ENCODE peak calls at places on chromosomes 2 and 18, in four cellular contexts. H is AG04449, J is kidney, Y is fibroblast of the aortic adventitia. F is an unnamed sample.

GRCh38 chr18:61657066-61657732 is 235.6 kb downstream of the RNF152 start:
- DNase-seq in H (no peak), Y (no peak), J (no peak), F (no peak)

GRCh38 chr18:34942975-34943374 is 98.2 kb upstream of the MAPRE2 start:
- DNase-seq in H (no peak), J (no peak), Y (no peak), F (no peak)

GRCh38 chr2:218387369-218388194 is 5.5 kb downstream of the SLC11A1 start:
- DNase-seq in Y (peak; percentile 55), J (peak; percentile 92), H (no peak), F (no peak)

GRCh38 chr2:28286678-28287077 is 106.0 kb upstream of the FOSL2 start:
- DNase-seq in J (no peak), Y (no peak), H (no peak), F (no peak)

GRCh38 chr2:235757212-235757611 is 263.4 kb downstream of the AGAP1 start:
- DNase-seq in J (no peak), Y (no peak), H (no peak), F (no peak)

GRCh38 chr18:2978626-2979025 is 34.3 kb downstream of the LPIN2 start:
- DNase-seq in H (peak; percentile 71), J (no peak), Y (peak; percentile 72), F (no peak)

GRCh38 chr18:79416022-79416676 is 20.4 kb downstream of the NFATC1 start:
- DNase-seq in J (peak; percentile 54), H (no peak), Y (no peak), F (no peak)

GRCh38 chr2:234852035-234852434 is 99.8 kb upstream of the SH3BP4 start:
- DNase-seq in H (no peak), Y (no peak), J (no peak), F (no peak)

GRCh38 chr2:159195719-159196118 is 90.8 kb downstream of the WDSUB1 start:
- DNase-seq in H (no peak), Y (no peak), J (no peak), F (no peak)

GRCh38 chr2:165617720-165618119 is 148.2 kb downstream of the CSRNP3 start:
- DNase-seq in Y (no peak), H (no peak), J (no peak), F (no peak)

GRCh38 chr2:219418570-219419189 is 503 bp downstream of the DES start:
- DNase-seq in J (no peak), H (no peak), Y (no peak), F (no peak)

GRCh38 chr2:224754129-224754528 is 38.0 kb upstream of the CCDC195 start:
- DNase-seq in Y (peak; percentile 99), J (no peak), H (peak; percentile 58), F (no peak)

GRCh38 chr2:88481937-88482336 is 29.4 kb upstream of the FOXI3 start:
- DNase-seq in H (no peak), Y (no peak), J (no peak), F (no peak)

GRCh38 chr2:113812204-113812603 is 55.8 kb upstream of the SLC35F5 start:
- DNase-seq in J (no peak), H (no peak), Y (peak; percentile 26), F (no peak)

GRCh38 chr2:113966171-113966570 is 76.3 kb downstream of the ACTR3 start:
- DNase-seq in H (no peak), J (no peak), Y (no peak), F (no peak)

GRCh38 chr2:32755666-32756065 is 127.8 kb downstream of the TTC27 start:
- DNase-seq in J (no peak), Y (no peak), H (no peak), F (no peak)

GRCh38 chr18:12883684-12884520 is at the start of gene PTPN2:
- DNase-seq in H (peak; percentile 67), Y (peak; percentile 97), J (peak; percentile 98), F (peak; percentile 97)

GRCh38 chr18:32919799-32920198 is 147.0 kb upstream of the KLHL14 start:
- DNase-seq in H (no peak), J (no peak), Y (peak; percentile 16), F (peak; percentile 63)

GRCh38 chr2:239195318-239195871 is 205.4 kb downstream of the HDAC4 start:
- DNase-seq in Y (no peak), H (no peak), J (peak; percentile 24), F (no peak)

GRCh38 chr2:224956706-224957105 is 85.6 kb downstream of the DOCK10 start:
- DNase-seq in H (no peak), Y (no peak), J (no peak), F (no peak)

GRCh38 chr2:24925815-24926214 is 5.8 kb upstream of the ADCY3 start:
- DNase-seq in J (no peak), H (no peak), Y (no peak), F (no peak)

GRCh38 chr2:24924732-24925131 is 4.7 kb upstream of the ADCY3 start:
- DNase-seq in H (no peak), Y (no peak), J (no peak), F (no peak)

GRCh38 chr2:24926220-24926601 is 6.2 kb upstream of the ADCY3 start:
- DNase-seq in H (no peak), Y (no peak), J (no peak), F (no peak)

GRCh38 chr2:24928036-24928435 is 8.0 kb upstream of the ADCY3 start:
- DNase-seq in H (no peak), J (no peak), Y (no peak), F (no peak)

GRCh38 chr2:24926602-24927252 is 6.7 kb upstream of the ADCY3 start:
- DNase-seq in H (no peak), J (peak; percentile 91), Y (peak; percentile 57), F (peak; percentile 33)
- TF ChIP-seq CTCF in H (no peak), J (no peak), Y (no peak), F (no peak)

GRCh38 chr2:18213986-18214385 is 335.5 kb downstream of the KCNS3 start:
- DNase-seq in Y (no peak), H (no peak), J (no peak), F (no peak)

GRCh38 chr2:18218160-18218933 is 339.9 kb downstream of the KCNS3 start:
- DNase-seq in Y (no peak), J (no peak), H (no peak), F (no peak)

GRCh38 chr2:18214936-18215335 is 336.5 kb downstream of the KCNS3 start:
- DNase-seq in J (no peak), Y (peak; percentile 15), H (no peak), F (no peak)

GRCh38 chr2:18219676-18220075 is 340.8 kb downstream of the RDH14 start:
- DNase-seq in H (no peak), Y (no peak), J (no peak), F (no peak)
- TF ChIP-seq CTCF in H (peak; percentile 33), Y (peak; percentile 40), J (no peak), F (no peak)

GRCh38 chr2:120587326-120587996 is 148.2 kb upstream of the GLI2 start:
- DNase-seq in Y (no peak), J (peak; percentile 75), H (no peak), F (no peak)
- TF ChIP-seq CTCF in Y (no peak), J (no peak), H (no peak), F (no peak)

GRCh38 chr18:10032331-10032979 is 118.6 kb downstream of the VAPA start:
- DNase-seq in J (peak; percentile 82), Y (no peak), H (no peak), F (no peak)
- TF ChIP-seq CTCF in J (peak; percentile 21), Y (no peak), H (peak; percentile 13), F (no peak)

DNA sequence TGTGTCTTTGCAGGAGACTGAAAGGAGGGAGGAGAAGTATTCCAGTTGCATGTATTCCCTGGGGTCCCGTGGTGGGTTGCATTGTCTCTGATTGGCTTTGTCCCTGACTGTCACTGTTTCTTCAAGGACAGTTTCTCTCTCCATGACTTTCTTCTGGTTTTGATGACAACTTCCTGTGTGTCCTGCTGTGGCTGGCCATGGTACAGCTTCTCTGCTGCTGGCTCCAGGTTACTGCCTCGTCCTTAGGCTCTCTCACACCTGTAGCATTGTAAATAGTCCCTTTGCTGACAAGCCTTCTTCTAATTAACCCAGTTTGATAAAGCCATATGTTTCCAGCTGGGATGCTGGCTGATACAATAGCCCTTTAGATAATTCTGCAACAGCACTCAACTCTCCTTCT is 129.0 kb downstream of the LPIN1 start:
- DNase-seq in J (no peak), H (no peak), Y (no peak), F (no peak)
- TF ChIP-seq CTCF in J (peak; percentile 3), H (no peak), Y (no peak), F (no peak)

DNA sequence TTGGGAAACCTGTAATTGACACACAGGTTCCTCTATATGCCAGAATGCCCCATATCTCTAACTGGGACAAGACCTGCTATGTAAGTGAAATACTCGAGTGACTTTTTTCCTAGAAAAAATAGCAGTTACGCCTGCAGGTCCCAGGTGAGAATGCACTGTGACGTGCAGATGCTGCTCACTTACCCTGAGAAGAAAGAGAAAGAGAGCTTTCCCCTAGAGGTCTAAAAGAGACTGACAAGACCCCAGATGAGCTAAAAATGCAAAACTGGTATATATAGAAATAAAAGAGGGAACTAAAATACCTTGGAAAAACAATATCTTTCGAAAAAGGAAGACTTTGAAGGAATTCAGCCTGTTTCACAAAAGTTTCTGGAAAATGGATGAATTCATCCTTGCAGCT is 383.0 kb upstream of the DCC start:
- DNase-seq in J (no peak), Y (no peak), H (no peak), F (no peak)
- TF ChIP-seq CTCF in J (no peak), Y (no peak), H (no peak), F (no peak)

GRCh38 chr18:57131782-57132181 is 15.1 kb upstream of the BOD1L2 start:
- DNase-seq in H (no peak), Y (no peak), J (no peak), F (no peak)

GRCh38 chr18:57134564-57135211 is 12.2 kb upstream of the BOD1L2 start:
- DNase-seq in J (no peak), Y (peak; percentile 1), H (no peak), F (no peak)

GRCh38 chr18:57141208-57142129 is 5.4 kb upstream of the BOD1L2 start:
- DNase-seq in J (no peak), Y (no peak), H (no peak), F (no peak)

GRCh38 chr18:57137847-57138246 is 9.0 kb upstream of the BOD1L2 start:
- DNase-seq in J (no peak), Y (no peak), H (no peak), F (no peak)

DNA sequence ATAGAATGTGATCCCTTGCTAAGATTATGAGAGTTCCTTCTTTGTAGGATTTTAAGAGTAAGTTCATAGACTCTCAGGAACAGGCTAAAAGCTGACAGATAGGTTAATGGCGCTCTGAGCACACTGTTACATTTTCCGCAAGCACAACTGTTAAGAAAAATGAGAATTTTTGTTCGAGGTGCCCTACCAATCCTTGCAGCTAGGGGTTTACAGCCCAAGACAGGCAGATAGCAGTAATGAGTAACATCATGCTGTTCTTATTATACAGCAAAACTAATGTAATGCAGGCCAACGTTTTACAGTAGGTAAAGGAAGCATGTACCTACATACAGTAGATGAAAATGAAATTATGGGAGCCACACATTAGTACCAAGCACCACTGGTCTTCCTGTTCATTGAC is 11.2 kb upstream of the BOD1L2 start:
- DNase-seq in J (no peak), Y (no peak), H (no peak), F (no peak)
- TF ChIP-seq CTCF in J (no peak), Y (peak; percentile 43), H (no peak), F (no peak)

GRCh38 chr2:85600951-85601770 is 1.3 kb downstream of the TMEM150A start:
- DNase-seq in J (peak; percentile 55), H (no peak), Y (no peak), F (no peak)

GRCh38 chr2:85600235-85600575 is 2.3 kb downstream of the TMEM150A start:
- DNase-seq in H (no peak), Y (no peak), J (no peak), F (no peak)

GRCh38 chr2:85604568-85605339 is 2.3 kb upstream of the TMEM150A start:
- DNase-seq in Y (peak; percentile 40), H (no peak), J (no peak), F (no peak)

GRCh38 chr2:85601771-85602475 is 575 bp downstream of the TMEM150A start:
- DNase-seq in J (peak; percentile 91), H (no peak), Y (peak; percentile 63), F (no peak)

GRCh38 chr2:85602476-85603234 is at the start of gene TMEM150A:
- DNase-seq in Y (peak; percentile 85), H (no peak), J (peak; percentile 98), F (peak; percentile 92)
- TF ChIP-seq CTCF in Y (peak; percentile 42), H (peak; percentile 62), J (no peak), F (peak; percentile 38)

F was measured in GM12865.